ENCODE peak calls at places on chromosomes 7 and 10, in six cellular contexts. Y, R, I, J, E and B are unnamed samples.

GRCh38 chr10:71685554-71686202 is 33.9 kb downstream of the C10orf105 start:
- DNase-seq in Y (no peak), R (no peak), I (no peak), J (no peak), E (no peak), B (no peak)

GRCh38 chr7:142811154-142811737 is 40.5 kb downstream of the PRSS2 start:
- DNase-seq in I (peak), J (no peak), Y (no peak), E (peak), R (peak), B (no peak)

GRCh38 chr10:51139176-51139575 is 64.9 kb downstream of the PRKG1 start:
- DNase-seq in E (no peak), J (no peak), I (peak), Y (no peak), R (no peak), B (no peak)

GRCh38 chr7:115271332-115272235 is 349.7 kb downstream of the MDFIC start:
- DNase-seq in J (no peak), I (peak), Y (no peak), E (no peak), R (no peak), B (no peak)

GRCh38 chr7:69256634-69257081 is 341.6 kb upstream of the AUTS2 start:
- DNase-seq in Y (peak), R (no peak), I (no peak), J (peak), E (no peak), B (no peak)

GRCh38 chr10:74910604-74911355 is 84.4 kb downstream of the KAT6B start:
- DNase-seq in Y (no peak), R (no peak), I (peak), E (no peak), J (no peak), B (no peak)

GRCh38 chr10:88892223-88892967 is 12.3 kb downstream of the STAMBPL1 start:
- DNase-seq in I (peak), E (no peak), R (no peak), J (no peak), Y (no peak), B (no peak)

GRCh38 chr10:103193820-103194529 is 903 bp upstream of the NT5C2 start:
- DNase-seq in I (no peak), Y (no peak), E (peak), J (no peak), R (peak), B (no peak)

GRCh38 chr10:104441601-104442000 is 88.0 kb downstream of the CFAP58 start:
- DNase-seq in R (no peak), E (no peak), I (peak), Y (no peak), J (no peak), B (no peak)

GRCh38 chr10:110916554-110917346 is 2.2 kb downstream of the BBIP1 start:
- DNase-seq in I (peak), R (no peak), J (no peak), E (no peak), Y (no peak), B (no peak)

GRCh38 chr7:28483112-28483511 is 70.8 kb downstream of the CREB5 start:
- DNase-seq in J (no peak), E (no peak), I (peak), Y (no peak), R (no peak), B (no peak)

GRCh38 chr7:37683263-37684120 is at the start of gene GPR141:
- DNase-seq in J (no peak), R (no peak), I (no peak), Y (no peak), E (peak), B (no peak)

GRCh38 chr10:91796332-91797076 is 1.7 kb upstream of the TNKS2 start:
- DNase-seq in R (peak), Y (no peak), J (no peak), I (peak), E (peak), B (no peak)

GRCh38 chr10:105656880-105657279 is 1015.8 kb downstream of the SORCS3 start:
- DNase-seq in R (no peak), J (no peak), Y (no peak), E (no peak), I (no peak), B (no peak)

GRCh38 chr7:154917214-154918160 is 85.4 kb downstream of the PAXIP1 start:
- DNase-seq in R (no peak), J (no peak), I (no peak), E (no peak), Y (no peak), B (no peak)

GRCh38 chr7:7228472-7228871 is 46.1 kb downstream of the C1GALT1 start:
- DNase-seq in Y (no peak), R (no peak), J (no peak), I (no peak), E (no peak), B (no peak)

GRCh38 chr10:129277804-129278203 is 189.2 kb upstream of the MGMT start:
- DNase-seq in Y (no peak), I (no peak), J (no peak), R (no peak), E (no peak), B (no peak)

GRCh38 chr10:25639646-25640045 is 294.4 kb upstream of the MYO3A start:
- DNase-seq in J (no peak), E (no peak), R (no peak), Y (no peak), I (no peak), B (no peak)

GRCh38 chr7:99616359-99617186 is at the start of gene ZSCAN25:
- DNase-seq in J (peak), R (peak), I (peak), Y (peak), E (peak), B (no peak)

GRCh38 chr7:46681865-46682503 is 760.9 kb upstream of the IGFBP3 start:
- DNase-seq in R (no peak), E (peak), J (no peak), I (peak), Y (no peak), B (no peak)

GRCh38 chr7:55489552-55489951 is 82.8 kb downstream of the VOPP1 start:
- DNase-seq in E (no peak), J (no peak), Y (no peak), I (no peak), R (no peak), B (no peak)

GRCh38 chr10:68406111-68406814 is 814 bp downstream of the RUFY2 start:
- DNase-seq in Y (no peak), R (peak), E (peak), I (peak), J (no peak), B (no peak)

GRCh38 chr7:32036557-32036956 is 33.6 kb downstream of the PDE1C start:
- DNase-seq in J (no peak), I (peak), Y (no peak), R (no peak), E (peak), B (no peak)

GRCh38 chr10:106996510-106996909 is 168.0 kb downstream of the SORCS1 start:
- DNase-seq in I (no peak), J (no peak), Y (no peak), R (no peak), E (no peak), B (no peak)

GRCh38 chr10:91347529-91347928 is 62.6 kb upstream of the HECTD2 start:
- DNase-seq in J (no peak), I (peak), Y (no peak), E (no peak), R (no peak), B (no peak)

GRCh38 chr7:90749774-90750173 is 153.7 kb downstream of the CDK14 start:
- DNase-seq in R (no peak), E (peak), Y (no peak), J (no peak), I (peak), B (no peak)

GRCh38 chr10:3954615-3955014 is 169.6 kb upstream of the KLF6 start:
- DNase-seq in R (no peak), J (no peak), E (no peak), Y (no peak), I (no peak), B (no peak)

GRCh38 chr7:111126987-111127386 is 36.1 kb downstream of the LRRN3 start:
- DNase-seq in R (no peak), J (no peak), I (peak), Y (no peak), E (no peak), B (no peak)

GRCh38 chr10:21807162-21807561 is 196.4 kb downstream of the DNAJC1 start:
- DNase-seq in Y (no peak), J (no peak), E (no peak), I (no peak), R (peak), B (no peak)

GRCh38 chr7:99380032-99380822 is 5.7 kb downstream of the ARPC1B start:
- DNase-seq in Y (no peak), I (peak), J (no peak), R (no peak), E (peak), B (no peak)

GRCh38 chr7:5296627-5297226 is 14.0 kb downstream of the SLC29A4 start:
- DNase-seq in J (no peak), E (peak), Y (no peak), R (peak), I (no peak), B (no peak)

GRCh38 chr7:101231644-101232043 is 6.0 kb downstream of the CLDN15 start:
- DNase-seq in R (no peak), Y (no peak), I (peak), J (no peak), E (no peak), B (no peak)

GRCh38 chr7:70678621-70679251 is 453.2 kb upstream of the GALNT17 start:
- DNase-seq in R (peak), E (no peak), J (no peak), Y (no peak), I (peak), B (no peak)

GRCh38 chr7:137966636-137967142 is 35.2 kb downstream of the CREB3L2 start:
- DNase-seq in Y (no peak), I (no peak), R (no peak), J (no peak), E (no peak), B (no peak)

GRCh38 chr7:137968890-137969289 is 33.0 kb downstream of the CREB3L2 start:
- DNase-seq in J (no peak), R (no peak), I (no peak), E (no peak), Y (no peak), B (no peak)

GRCh38 chr7:137967143-137968018 is 34.5 kb downstream of the CREB3L2 start:
- DNase-seq in R (peak), E (no peak), Y (no peak), J (no peak), I (peak), B (no peak)

GRCh38 chr7:137964824-137965545 is 36.9 kb downstream of the CREB3L2 start:
- DNase-seq in J (no peak), E (no peak), Y (no peak), R (no peak), I (no peak), B (no peak)

DNA sequence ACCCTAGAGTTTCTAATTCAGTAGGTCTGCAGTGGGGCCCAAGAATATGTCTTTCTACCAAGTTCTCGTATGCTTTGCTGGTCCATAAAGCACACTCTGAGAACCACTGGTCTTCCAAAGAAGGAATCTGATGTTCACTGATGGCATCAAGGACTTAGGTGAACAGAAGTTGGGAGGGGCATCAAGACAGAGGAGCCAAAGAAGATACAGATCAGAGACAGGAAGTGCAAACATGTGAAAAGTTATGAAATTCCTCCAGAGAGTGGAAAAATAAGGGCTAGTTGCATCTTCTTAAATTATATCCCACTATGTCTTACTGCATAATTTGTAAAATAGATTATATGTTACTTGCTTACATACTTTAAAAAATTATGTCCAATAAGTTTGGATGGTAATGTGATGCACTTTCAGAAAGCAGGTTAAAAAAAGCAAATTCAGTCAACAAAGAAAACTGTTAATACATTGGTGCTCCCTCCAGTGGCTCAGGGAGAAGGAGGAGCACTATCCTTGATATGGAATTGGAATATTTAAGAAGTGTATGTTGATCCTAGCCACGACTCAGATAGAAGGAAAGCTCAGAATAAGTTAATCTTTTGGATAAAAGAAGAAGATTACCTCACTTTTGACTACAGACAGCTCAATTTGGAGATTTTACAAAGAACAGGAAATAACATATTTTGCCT is 35.8 kb downstream of the CREB3L2 start:
- DNase-seq in I (no peak), Y (no peak), J (no peak), E (no peak), R (no peak), B (no peak)
- TF ChIP-seq CTCF in I (peak), Y (no peak), J (no peak), E (no peak), R (peak), B (peak)

GRCh38 chr7:131753620-131754222 is 197.3 kb upstream of the PODXL start:
- DNase-seq in R (peak), I (no peak), J (no peak), E (no peak), Y (no peak), B (no peak)
- TF ChIP-seq CTCF in R (peak), I (peak), J (no peak), E (no peak), Y (no peak), B (peak)

DNA sequence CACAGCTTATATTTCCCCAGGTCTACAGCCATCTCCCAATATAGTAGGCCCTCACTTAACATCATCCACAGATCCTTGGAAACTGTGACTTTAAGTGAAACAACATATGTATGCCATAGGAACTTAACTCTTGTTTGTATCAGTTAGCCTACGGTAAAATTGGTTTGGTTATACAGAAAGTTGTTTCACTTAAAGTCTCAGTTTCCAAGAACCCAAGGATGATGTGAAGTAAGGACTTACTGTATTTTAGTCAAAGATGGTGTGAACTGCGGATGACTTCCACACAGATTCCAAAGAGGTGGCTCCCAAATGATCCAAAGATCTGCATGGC is 56.4 kb upstream of the MRLN start:
- DNase-seq in E (no peak), Y (no peak), R (no peak), J (no peak), I (no peak), B (no peak)
- TF ChIP-seq CTCF in E (no peak), Y (no peak), R (peak), J (no peak), I (no peak), B (peak)

DNA sequence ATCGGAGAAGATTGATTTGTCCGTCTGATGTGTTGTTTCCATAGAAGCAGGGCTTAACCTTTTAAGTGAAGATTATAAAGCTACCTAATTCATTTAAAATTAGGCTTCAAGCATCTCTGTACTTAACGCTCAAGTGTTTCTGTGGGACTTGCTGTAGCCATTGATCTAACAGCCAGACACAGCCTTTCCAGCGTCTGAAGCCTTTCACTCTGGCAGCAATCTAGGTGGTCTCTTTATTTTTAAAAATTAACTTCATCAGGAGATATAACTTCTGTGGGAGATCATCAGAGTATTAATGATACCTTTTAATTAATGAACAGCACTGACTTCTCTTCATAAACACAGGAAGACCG is 88.1 kb downstream of the BEND7 start:
- DNase-seq in E (no peak), J (no peak), Y (no peak), R (no peak), I (no peak), B (no peak)
- TF ChIP-seq CTCF in E (no peak), J (no peak), Y (no peak), R (peak), I (no peak), B (peak)

DNA sequence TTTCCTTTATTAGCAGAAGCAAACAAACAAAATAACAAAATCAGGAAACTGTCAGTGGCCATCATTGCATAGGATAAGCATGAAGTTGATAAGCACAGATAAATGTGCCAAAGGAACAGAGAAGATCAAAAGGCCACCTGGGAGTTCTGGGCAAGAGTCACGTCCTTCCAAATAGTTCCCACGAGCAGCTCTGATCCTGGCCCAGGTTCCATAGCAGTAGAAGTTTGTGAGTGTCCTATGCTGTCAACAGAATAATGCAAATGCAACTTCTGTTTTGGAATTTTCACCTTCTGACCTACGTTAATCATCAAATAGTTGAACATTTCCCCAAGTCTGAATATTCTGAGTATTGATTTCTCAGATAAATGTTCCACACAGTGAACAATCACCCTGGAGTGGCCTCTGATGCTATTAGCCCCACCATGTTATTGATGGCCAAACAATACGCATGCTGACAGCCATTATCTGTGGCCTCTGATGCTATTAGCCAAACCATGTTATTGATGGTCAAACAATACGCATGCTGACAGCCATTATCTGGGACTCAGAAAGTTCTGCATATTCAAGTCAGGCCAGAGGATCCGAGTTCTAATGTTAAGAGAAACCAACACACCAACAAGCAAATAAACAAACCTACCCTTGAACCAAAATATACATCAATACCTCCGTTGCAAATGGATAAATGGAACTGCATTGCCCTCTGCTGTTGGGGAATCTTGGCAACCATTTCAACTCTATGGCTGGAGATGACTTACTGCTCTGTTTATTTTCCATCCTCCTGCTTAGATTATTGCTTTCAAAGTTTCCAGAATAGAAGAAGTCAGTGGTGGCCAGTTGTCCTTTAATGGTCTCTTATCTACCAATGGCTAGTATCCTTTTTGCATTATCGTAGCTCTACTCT is 63.3 kb downstream of the MRC1 start:
- DNase-seq in J (no peak), E (peak), R (peak), I (peak), Y (no peak), B (no peak)
- TF ChIP-seq CTCF in J (no peak), E (peak), R (peak), I (peak), Y (no peak), B (peak)